ENCODE peak calls at places on chromosome 2, in four cellular contexts. P is PC-3, W is small intestine, N is iPS DF 6.9. G is an unnamed sample.
A peak's percentile ranks its signal among the peaks of the same experiment; 100 is the strongest.

GRCh38 chr2:203021986-203022385 is 7.3 kb downstream of the NBEAL1 start:
- DNase-seq in P (no peak), W (peak; percentile 33), N (no peak), G (no peak)

GRCh38 chr2:192500550-192501200 is 305.9 kb upstream of the TMEFF2 start:
- DNase-seq in P (peak; percentile 90), W (peak; percentile 28), N (no peak), G (peak; percentile 92)

GRCh38 chr2:72916743-72917137 is 579 bp upstream of the EMX1 start:
- DNase-seq in P (no peak), W (no peak), N (no peak), G (no peak)

GRCh38 chr2:128415768-128416039 is 97.0 kb upstream of the HS6ST1 start:
- DNase-seq in P (no peak), W (no peak), N (no peak), G (no peak)

GRCh38 chr2:203685081-203685621 is 21.3 kb upstream of the CD28 start:
- DNase-seq in P (peak; percentile 55), W (no peak), N (no peak), G (peak; percentile 77)

GRCh38 chr2:172953970-172954852 is 121.4 kb upstream of the MAP3K20 start:
- DNase-seq in P (peak; percentile 84), W (no peak), N (no peak), G (no peak)

GRCh38 chr2:234496442-234496834 is 443 bp downstream of the ARL4C start:
- DNase-seq in P (peak; percentile 56), W (no peak), N (no peak), G (peak; percentile 37)

GRCh38 chr2:161988589-161988988 is 85.4 kb downstream of the DPP4 start:
- DNase-seq in P (peak; percentile 19), W (no peak), N (no peak), G (no peak)

GRCh38 chr2:145007673-145008263 is 487.8 kb upstream of the ZEB2 start:
- DNase-seq in P (peak; percentile 75), W (no peak), N (no peak), G (peak; percentile 75)

GRCh38 chr2:75287624-75288313 is 88.4 kb upstream of the TACR1 start:
- DNase-seq in P (no peak), W (no peak), N (no peak), G (no peak)

GRCh38 chr2:189347540-189347939 is 93.7 kb upstream of the WDR75 start:
- DNase-seq in P (peak; percentile 94), W (peak; percentile 47), N (no peak), G (peak; percentile 70)

GRCh38 chr2:26576565-26577441 is 64.4 kb downstream of the CIB4 start:
- DNase-seq in P (peak; percentile 29), W (no peak), N (no peak), G (no peak)

GRCh38 chr2:224586127-224586702 is 1.1 kb upstream of the CUL3 start:
- DNase-seq in P (peak; percentile 11), W (no peak), N (no peak), G (no peak)

GRCh38 chr2:56681659-56682396 is 498.0 kb downstream of the CCDC85A start:
- DNase-seq in P (peak; percentile 3), W (no peak), N (no peak), G (no peak)

GRCh38 chr2:226552571-226553285 is 246.9 kb downstream of the IRS1 start:
- DNase-seq in P (no peak), W (no peak), N (no peak), G (no peak)

GRCh38 chr2:46286715-46287114 is 10.5 kb upstream of the EPAS1 start:
- DNase-seq in P (peak; percentile 57), W (no peak), N (no peak), G (no peak)
- H3K4me3 ChIP-seq in P (no peak overlapping the region), W (no peak overlapping the region), N (no peak overlapping the region), G (no peak overlapping the region)

DNA sequence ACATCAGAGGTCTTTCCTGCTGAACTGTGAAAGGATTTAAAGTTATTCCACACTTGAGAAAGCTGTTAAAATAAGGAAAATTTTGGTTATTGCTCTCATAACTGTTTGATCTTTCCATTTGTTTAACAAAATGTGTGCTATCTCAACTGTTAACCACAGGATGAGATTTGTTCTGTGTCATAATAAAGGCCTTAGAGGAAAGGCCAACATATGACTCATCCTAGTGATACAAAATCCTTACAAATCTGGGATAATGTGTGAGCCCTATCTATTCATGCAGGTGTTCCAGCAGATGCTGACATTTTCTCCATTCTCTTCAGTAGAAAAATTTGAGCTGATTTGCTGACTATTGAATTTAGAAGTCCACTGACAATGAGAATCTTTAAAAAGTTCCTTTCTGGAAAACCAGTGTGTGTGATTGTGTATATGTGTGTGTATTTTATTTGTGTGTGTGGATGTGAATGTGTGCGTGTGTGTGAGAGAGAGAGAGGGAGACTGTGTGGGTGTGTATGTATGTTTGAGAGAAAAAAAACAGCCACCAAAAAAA is 1111.9 kb upstream of the GYPC start:
- DNase-seq in P (no peak), W (no peak), N (no peak), G (no peak)
- H3K9me3 ChIP-seq in P (peaks cover 9% of the 10 kb centered on the region), W (no peaks in the 10 kb centered on the region), N (no peaks in the 10 kb centered on the region), G (peaks cover 2% of the 10 kb centered on the region)

DNA sequence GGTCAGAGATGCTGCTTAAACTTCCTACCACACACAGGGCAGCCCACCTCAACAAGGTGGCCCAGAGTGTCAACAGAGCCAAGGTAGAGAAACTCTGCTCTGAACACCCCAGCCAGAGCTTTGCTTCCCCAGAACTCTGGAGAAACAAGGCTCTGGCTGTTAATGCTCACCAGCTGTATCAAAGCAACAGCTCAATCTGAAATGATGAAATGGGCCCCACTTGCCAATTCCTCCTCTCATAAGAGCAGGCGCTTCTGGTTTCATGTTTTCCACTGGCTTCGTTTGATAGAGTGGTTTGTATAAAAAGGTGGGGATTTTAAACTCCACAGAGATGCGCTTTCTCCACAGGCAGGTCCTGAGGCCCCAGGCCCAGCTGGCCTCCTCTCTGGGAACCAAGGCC is 60.9 kb upstream of the TFCP2L1 start:
- DNase-seq in P (no peak), W (no peak), N (no peak), G (no peak)
- H3K36me3 ChIP-seq in P (peaks cover 29% of the 10 kb centered on the region), W (peaks cover 15% of the 10 kb centered on the region), N (peaks cover 23% of the 10 kb centered on the region), G (peaks cover 61% of the 10 kb centered on the region)

GRCh38 chr2:10125842-10126596 is 3.5 kb downstream of the RRM2 start:
- DNase-seq in P (no peak), W (peak; percentile 88), N (no peak), G (no peak)
- H3K4me3 ChIP-seq in P (peak overlapping the region; percentile 86), W (no peak overlapping the region), N (no peak overlapping the region), G (no peak overlapping the region)